ENCODE peak calls at places on chromosomes 3 and 15, in four cellular contexts. M is IMR-90, C is GM10248, J is GM23248. L is an unnamed sample.

GRCh38 chr3:66297260-66297863 is 76.6 kb downstream of the SLC25A26 start:
- DNase-seq in J (peak), M (peak), C (no peak), L (peak)

GRCh38 chr3:107660316-107660976 is 137.7 kb downstream of the BBX start:
- DNase-seq in C (no peak), M (peak), J (peak), L (peak)

GRCh38 chr3:125593991-125594574 is 1.2 kb downstream of the OSBPL11 start:
- DNase-seq in C (peak), J (peak), M (no peak), L (no peak)

GRCh38 chr3:176219970-176220369 is 977.3 kb downstream of the TBL1XR1 start:
- DNase-seq in M (no peak), J (no peak), C (no peak), L (no peak)

GRCh38 chr3:172210355-172210754 is 171.0 kb downstream of the FNDC3B start:
- DNase-seq in C (no peak), M (peak), J (peak), L (no peak)

GRCh38 chr15:43974852-43975251 is 148.1 kb downstream of the WDR76 start:
- DNase-seq in M (no peak), J (no peak), C (peak), L (no peak)

GRCh38 chr3:17678116-17678741 is 64.2 kb downstream of the TBC1D5 start:
- DNase-seq in M (peak), J (peak), C (no peak), L (peak)

GRCh38 chr3:15206662-15207576 is 873 bp downstream of the CAPN7 start:
- DNase-seq in C (peak), J (peak), M (peak), L (no peak)

GRCh38 chr3:12287727-12288465 is 974 bp upstream of the PPARG start:
- DNase-seq in C (peak), J (peak), M (no peak), L (peak)

GRCh38 chr3:16907245-16907644 is 22.5 kb downstream of the PLCL2 start:
- DNase-seq in M (no peak), C (no peak), J (peak), L (no peak)

L was measured in AG08395.